ENCODE peak calls at places on chromosomes 13 and 19, in four cellular contexts. Z, K, D and G are unnamed samples.

GRCh38 chr13:49220035-49220855 is at the start of gene MLNR:
- DNase-seq in K (peak; percentile 23), D (peak; percentile 39), Z (no peak), G (peak; percentile 86)

GRCh38 chr19:50387176-50387867 is 3.2 kb downstream of the POLD1 start:
- DNase-seq in D (no peak), K (no peak), Z (no peak), G (no peak)

GRCh38 chr19:33529094-33529676 is 7.6 kb upstream of the PEPD start:
- DNase-seq in Z (no peak), D (no peak), K (no peak), G (no peak)

GRCh38 chr13:94914829-94915228 is 202.5 kb upstream of the SOX21 start:
- DNase-seq in D (no peak), K (no peak), Z (no peak), G (no peak)

GRCh38 chr19:37931941-37932655 is 25.1 kb downstream of the SIPA1L3 start:
- DNase-seq in K (no peak), Z (no peak), D (peak; percentile 84), G (no peak)

GRCh38 chr19:13797870-13798269 is 2.6 kb downstream of the ZSWIM4 start:
- DNase-seq in D (no peak), K (no peak), Z (no peak), G (no peak)

GRCh38 chr19:54254195-54254906 is 2.7 kb downstream of the LILRB5 start:
- DNase-seq in Z (no peak), K (no peak), D (no peak), G (no peak)

GRCh38 chr13:99326012-99326411 is 18.8 kb upstream of the GPR183 start:
- DNase-seq in Z (no peak), D (no peak), K (no peak), G (no peak)

GRCh38 chr13:87675851-87676250 is 4.7 kb downstream of the SLITRK5 start:
- DNase-seq in Z (no peak), D (no peak), K (no peak), G (peak; percentile 3)

GRCh38 chr19:1453525-1454371 is 3.8 kb downstream of the APC2 start:
- DNase-seq in D (no peak), K (no peak), Z (no peak), G (peak; percentile 75)

GRCh38 chr19:39409207-39409885 is 2.7 kb downstream of the ZFP36 start:
- DNase-seq in K (peak; percentile 84), Z (no peak), D (peak; percentile 61), G (peak; percentile 75)

GRCh38 chr19:38455031-38455430 is 21.5 kb downstream of the RYR1 start:
- DNase-seq in K (peak; percentile 55), Z (no peak), D (peak; percentile 18), G (no peak)

GRCh38 chr13:94309997-94310842 is 169.3 kb downstream of the DCT start:
- DNase-seq in K (no peak), Z (no peak), D (no peak), G (no peak)

GRCh38 chr19:33310606-33311325 is 8.4 kb upstream of the CEBPA start:
- DNase-seq in K (no peak), D (no peak), Z (no peak), G (no peak)

GRCh38 chr19:4390862-4391693 is 9.3 kb downstream of the SH3GL1 start:
- DNase-seq in K (no peak), Z (no peak), D (peak; percentile 91), G (no peak)

GRCh38 chr19:12064266-12065099 is at the start of gene ZNF844:
- DNase-seq in Z (peak; percentile 48), D (peak; percentile 82), K (peak; percentile 85), G (peak; percentile 97)

GRCh38 chr19:12065100-12065538 is 588 bp downstream of the ZNF844 start:
- DNase-seq in D (no peak), Z (no peak), K (peak; percentile 17), G (no peak)
- TF ChIP-seq NFIC in D (no peak), Z (no peak), K (no peak), G (no peak)

GRCh38 chr19:11152318-11153062 is 3.1 kb downstream of the SPC24 start:
- DNase-seq in D (no peak), K (no peak), Z (no peak), G (no peak)
- TF ChIP-seq USF2 in D (no peak), K (no peak), Z (no peak), G (no peak)

DNA sequence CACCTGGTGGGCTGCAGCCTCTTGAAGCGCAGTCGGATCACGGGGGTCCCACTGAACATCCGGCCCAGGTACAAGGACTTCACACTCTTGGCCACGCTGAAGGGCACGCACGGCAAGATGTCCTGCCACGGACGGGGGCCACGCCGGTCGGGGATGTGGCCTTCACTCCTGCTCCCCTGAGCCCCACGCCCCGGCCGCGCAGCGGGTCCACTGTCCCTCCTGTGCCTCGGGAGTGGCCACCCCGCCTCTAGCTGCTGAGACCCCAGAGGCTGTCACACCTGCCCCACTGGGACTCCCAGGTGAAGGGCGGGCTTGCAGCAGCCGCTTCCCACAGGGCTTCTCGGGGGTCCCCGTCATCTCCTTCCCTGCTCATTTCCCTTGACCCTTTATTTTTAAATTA is 31.2 kb downstream of the GAS6 start:
- DNase-seq in D (no peak), Z (no peak), K (no peak), G (no peak)
- TF ChIP-seq NFIC in D (no peak), Z (no peak), K (no peak), G (no peak)

GRCh38 chr13:43786472-43786765 is 353 bp downstream of the ENOX1 start:
- DNase-seq in K (no peak), D (no peak), Z (no peak), G (no peak)
- TF ChIP-seq USF2 in K (no peak), D (no peak), Z (no peak), G (no peak)

GRCh38 chr13:23899555-23899954 is 2.3 kb upstream of the C1QTNF9B start:
- DNase-seq in D (peak; percentile 36), Z (no peak), K (peak; percentile 45), G (peak; percentile 36)
- TF ChIP-seq NFIC in D (no peak), Z (no peak), K (no peak), G (no peak)

GRCh38 chr19:21468791-21469190 is 36.6 kb upstream of the ZNF429 start:
- DNase-seq in K (no peak), D (no peak), Z (no peak), G (no peak)

GRCh38 chr19:21472507-21472906 is 32.9 kb upstream of the ZNF429 start:
- DNase-seq in Z (no peak), D (no peak), K (no peak), G (no peak)

GRCh38 chr19:21474671-21475181 is 30.7 kb upstream of the ZNF429 start:
- DNase-seq in D (no peak), Z (no peak), K (no peak), G (peak; percentile 90)
- TF ChIP-seq USF2 in D (no peak), Z (no peak), K (no peak), G (no peak)

GRCh38 chr13:110618167-110618566 is 2.8 kb downstream of the NAXD start:
- DNase-seq in Z (no peak), D (no peak), K (no peak), G (no peak)

GRCh38 chr13:110617326-110618072 is 2.2 kb downstream of the NAXD start:
- DNase-seq in Z (no peak), K (peak; percentile 38), D (peak; percentile 43), G (no peak)

GRCh38 chr13:110615005-110615321 is 382 bp upstream of the NAXD start:
- DNase-seq in D (no peak), K (no peak), Z (no peak), G (no peak)

GRCh38 chr13:110615322-110616102 is at the start of gene NAXD:
- DNase-seq in K (peak; percentile 93), D (peak; percentile 89), Z (peak; percentile 62), G (peak; percentile 99)

DNA sequence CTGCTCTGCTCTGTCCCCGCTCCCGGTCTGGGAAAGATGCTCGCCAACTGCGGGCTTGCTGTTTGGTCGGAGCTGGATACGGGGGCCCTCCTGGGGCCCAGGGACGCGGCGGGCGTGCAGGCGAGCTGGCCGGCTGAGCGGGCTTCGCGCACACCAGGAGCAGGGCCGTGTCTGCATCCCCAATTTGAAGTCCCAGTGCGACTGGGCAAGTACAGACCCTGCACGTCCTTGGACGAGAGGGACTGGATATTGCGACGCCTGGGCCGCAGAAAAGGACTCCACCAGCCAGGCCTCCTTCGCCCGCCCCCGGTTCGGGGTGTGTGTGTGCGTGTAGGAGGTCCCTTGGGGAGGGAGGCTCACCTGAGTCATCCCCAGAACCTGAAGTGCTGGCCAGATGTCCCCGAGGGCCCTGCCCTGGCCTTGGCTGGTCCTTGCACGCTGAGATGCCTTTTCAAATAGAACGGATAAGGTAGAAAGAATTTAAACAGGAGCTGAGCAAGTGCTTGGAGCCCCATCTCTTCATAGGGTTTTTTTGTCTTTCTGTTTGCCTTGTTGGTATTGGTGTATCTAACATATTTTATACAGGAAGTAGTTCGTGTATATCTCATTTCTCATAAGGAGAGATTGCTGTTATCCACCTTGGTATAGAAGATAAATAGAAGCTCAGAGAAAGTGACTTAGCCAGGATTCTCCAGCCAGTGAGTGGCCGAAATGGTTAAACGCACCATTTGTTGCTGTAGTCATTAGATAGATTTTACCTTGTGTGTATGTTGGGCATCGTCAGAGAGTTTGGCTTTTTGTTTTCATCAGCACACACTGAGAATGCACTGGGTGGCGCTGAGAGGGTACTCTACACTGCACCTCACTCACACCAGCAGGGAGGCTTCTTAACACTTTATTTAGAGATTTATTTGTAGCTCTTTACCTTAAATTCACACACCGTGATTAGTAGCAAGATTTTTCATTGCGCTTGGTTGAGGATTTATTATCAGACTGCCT is 1.1 kb downstream of the NAXD start:
- DNase-seq in K (peak; percentile 59), D (peak; percentile 26), Z (no peak), G (peak; percentile 56)
- TF ChIP-seq NFIC in K (no peak), D (no peak), Z (no peak), G (no peak)

GRCh38 chr19:10095948-10096614 is 6.4 kb downstream of the ANGPTL6 start:
- DNase-seq in D (no peak), Z (no peak), K (peak; percentile 94), G (peak; percentile 99)
- TF ChIP-seq USF2 in D (no peak), Z (no peak), K (no peak), G (no peak)

DNA sequence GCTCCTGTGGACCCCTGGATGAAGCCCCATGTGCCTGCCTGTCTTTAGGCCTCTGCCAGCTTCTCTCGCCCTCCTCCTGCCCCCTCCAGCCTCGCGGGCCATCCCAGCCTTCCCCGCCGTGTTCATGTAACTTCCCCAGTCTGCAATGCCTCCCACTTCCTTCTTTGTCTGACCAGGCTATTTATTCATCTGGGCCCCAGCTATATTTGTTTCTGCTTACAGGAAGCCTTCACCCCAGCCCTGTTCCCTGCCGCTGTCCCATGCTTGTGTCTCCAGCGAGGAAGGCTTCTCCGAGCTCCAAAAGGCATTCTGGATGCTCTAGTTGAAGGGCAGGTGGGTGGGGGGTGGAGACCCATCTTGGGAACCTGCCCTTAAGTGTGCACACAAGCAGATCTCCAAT is 7.9 kb upstream of the C3 start:
- DNase-seq in Z (no peak), K (no peak), D (no peak), G (no peak)
- TF ChIP-seq NFIC in Z (no peak), K (no peak), D (no peak), G (no peak)